ENCODE peak calls at places on chromosomes 7 and 10, in nine cellular contexts. H is GM06990, M is BJ, B is psoas muscle, W is fibroblast of the aortic adventitia, N is lower lobe of right lung, Z is tibial artery, S is fibroblast of lung, X is astrocyte of the spinal cord. F is an unnamed sample.

GRCh38 chr10:29271877-29272276 is 17.0 kb upstream of the LYZL1 start:
- DNase-seq in H (no peak), M (no peak), B (no peak), W (no peak), N (no peak), Z (no peak), S (no peak), X (no peak), F (no peak)

GRCh38 chr7:158256091-158256816 is 331.4 kb downstream of the PTPRN2 start:
- DNase-seq in H (no peak), M (no peak), B (peak; percentile 14), W (no peak), N (peak; percentile 25), Z (peak; percentile 46), S (no peak), X (no peak), F (no peak)

GRCh38 chr7:14009453-14010418 is 20.3 kb upstream of the ETV1 start:
- DNase-seq in H (no peak), M (no peak), B (no peak), W (no peak), N (no peak), Z (no peak), S (no peak), X (no peak), F (peak; percentile 19)

GRCh38 chr10:79150444-79150754 is 81.6 kb downstream of the ZMIZ1 start:
- DNase-seq in H (no peak), M (no peak), B (no peak), W (no peak), N (no peak), Z (no peak), S (no peak), X (no peak), F (no peak)

GRCh38 chr7:1618475-1618874 is 48.6 kb upstream of the PSMG3 start:
- DNase-seq in H (no peak), M (no peak), B (no peak), W (no peak), N (no peak), Z (no peak), S (no peak), X (no peak), F (no peak)

GRCh38 chr10:99784731-99785441 is 2.4 kb downstream of the ABCC2 start:
- DNase-seq in H (no peak), M (no peak), B (no peak), W (no peak), N (no peak), Z (no peak), S (peak; percentile 55), X (no peak), F (no peak)

GRCh38 chr7:45993621-45994020 is 72.5 kb upstream of the IGFBP3 start:
- DNase-seq in H (no peak), M (no peak), B (no peak), W (no peak), N (no peak), Z (no peak), S (no peak), X (no peak), F (no peak)

GRCh38 chr7:117403737-117404136 is 23.6 kb downstream of the ASZ1 start:
- DNase-seq in H (no peak), M (no peak), B (no peak), W (no peak), N (no peak), Z (no peak), S (no peak), X (no peak), F (no peak)

GRCh38 chr10:80856186-80856585 is 318.5 kb downstream of the SH2D4B start:
- DNase-seq in H (no peak), M (no peak), B (no peak), W (no peak), N (no peak), Z (no peak), S (no peak), X (no peak), F (no peak)

GRCh38 chr7:36391436-36392198 is 2.0 kb downstream of the ANLN start:
- DNase-seq in H (peak; percentile 30), M (no peak), B (no peak), W (no peak), N (no peak), Z (no peak), S (no peak), X (peak; percentile 37), F (peak; percentile 70)

GRCh38 chr7:155880721-155881120 is 68.5 kb upstream of the SHH start:
- DNase-seq in H (no peak), M (no peak), B (peak; percentile 7), W (no peak), N (no peak), Z (no peak), S (no peak), X (no peak), F (no peak)

GRCh38 chr7:151452680-151453325 is 12.9 kb upstream of the CRYGN start:
- DNase-seq in H (no peak), M (no peak), B (no peak), W (no peak), N (no peak), Z (no peak), S (no peak), X (no peak), F (no peak)

GRCh38 chr10:33040436-33040835 is 82.4 kb upstream of the ITGB1 start:
- DNase-seq in H (no peak), M (no peak), B (no peak), W (no peak), N (no peak), Z (no peak), S (no peak), X (no peak), F (no peak)

GRCh38 chr10:33039167-33039566 is 81.1 kb upstream of the ITGB1 start:
- DNase-seq in H (no peak), M (no peak), B (no peak), W (no peak), N (no peak), Z (no peak), S (peak; percentile 9), X (no peak), F (no peak)

GRCh38 chr10:33036670-33037069 is 78.6 kb upstream of the ITGB1 start:
- DNase-seq in H (no peak), M (no peak), B (no peak), W (no peak), N (no peak), Z (no peak), S (no peak), X (no peak), F (no peak)

GRCh38 chr10:33037726-33038125 is 79.7 kb upstream of the ITGB1 start:
- DNase-seq in H (no peak), M (no peak), B (no peak), W (no peak), N (no peak), Z (no peak), S (no peak), X (no peak), F (no peak)

DNA sequence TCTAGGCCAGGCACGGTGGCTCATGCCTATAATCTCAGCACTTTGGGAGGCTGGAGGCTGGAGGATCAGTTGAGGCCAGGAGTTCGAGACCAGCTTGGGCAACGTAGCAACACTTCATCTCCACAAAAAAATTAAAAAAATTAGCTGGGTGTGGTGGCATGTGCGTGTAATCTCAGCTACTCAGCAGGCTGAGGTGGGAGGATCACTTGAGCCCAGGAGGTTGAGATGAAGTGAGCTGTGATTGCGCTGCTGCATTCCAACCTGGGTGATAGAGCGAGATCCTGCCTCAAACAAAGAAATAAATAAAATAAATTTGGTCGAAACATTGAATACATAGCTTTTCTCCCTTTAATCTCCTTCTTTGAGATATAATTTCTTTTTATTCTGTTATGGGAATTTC is 80.6 kb upstream of the ITGB1 start:
- DNase-seq in H (no peak), M (no peak), B (no peak), W (no peak), N (no peak), Z (no peak), S (no peak), X (no peak), F (no peak)
- H3K4me3 ChIP-seq in H (no peak overlapping the region), M (no peak overlapping the region), B (no peak overlapping the region), W (no peak overlapping the region), N (no peak overlapping the region), Z (no peak overlapping the region), S (no peak overlapping the region), X (no peak overlapping the region), F (no peak overlapping the region)

DNA sequence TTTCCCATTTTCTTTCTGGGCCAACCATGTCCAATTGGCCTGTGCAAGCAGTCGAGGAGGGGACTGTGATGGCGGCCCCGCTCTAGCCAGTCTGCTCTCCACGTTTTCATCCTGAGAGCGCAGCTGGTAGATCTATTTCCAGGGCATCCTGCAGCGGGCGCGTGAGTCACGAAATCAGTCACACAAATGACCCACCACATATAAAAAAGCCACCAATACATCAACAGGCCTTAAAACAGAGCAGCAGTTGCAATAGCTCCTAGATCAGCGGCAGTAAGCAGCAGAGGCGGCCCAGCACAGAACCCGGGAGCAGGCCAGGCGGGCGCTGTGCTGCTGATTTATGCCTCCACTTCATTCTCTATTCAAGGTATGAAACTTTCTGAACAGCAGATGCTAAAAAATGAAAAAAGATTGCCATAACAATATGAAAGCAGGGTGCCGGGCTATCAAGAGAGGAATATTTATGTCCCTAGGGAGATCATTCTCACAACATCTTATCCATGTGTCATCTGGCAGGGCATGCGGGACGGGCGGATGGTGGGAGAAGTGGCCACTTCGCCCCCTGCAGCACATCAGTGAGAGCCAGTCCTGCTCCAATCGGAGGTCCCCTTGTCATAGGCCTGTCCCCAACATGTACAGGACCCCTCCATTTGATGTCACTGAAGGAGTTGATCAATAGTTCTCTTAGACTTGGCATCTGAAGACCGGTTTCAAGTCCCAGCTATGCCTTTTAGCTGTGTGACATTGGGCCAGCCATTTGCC is 98.0 kb upstream of the GPR26 start:
- DNase-seq in H (no peak), M (no peak), B (no peak), W (no peak), N (no peak), Z (no peak), S (no peak), X (no peak), F (no peak)
- TF ChIP-seq CTCF in H (no peak), M (no peak), B (no peak), W (no peak), N (no peak), Z (no peak), S (no peak), X (no peak), F (no peak)

GRCh38 chr10:22278441-22278782 is 37.8 kb upstream of the COMMD3 start:
- DNase-seq in H (no peak), M (no peak), B (no peak), W (no peak), N (no peak), Z (no peak), S (no peak), X (no peak), F (no peak)
- H3K4me3 ChIP-seq in H (no peak overlapping the region), M (no peak overlapping the region), B (no peak overlapping the region), W (no peak overlapping the region), N (no peak overlapping the region), Z (no peak overlapping the region), S (no peak overlapping the region), X (no peak overlapping the region), F (no peak overlapping the region)

DNA sequence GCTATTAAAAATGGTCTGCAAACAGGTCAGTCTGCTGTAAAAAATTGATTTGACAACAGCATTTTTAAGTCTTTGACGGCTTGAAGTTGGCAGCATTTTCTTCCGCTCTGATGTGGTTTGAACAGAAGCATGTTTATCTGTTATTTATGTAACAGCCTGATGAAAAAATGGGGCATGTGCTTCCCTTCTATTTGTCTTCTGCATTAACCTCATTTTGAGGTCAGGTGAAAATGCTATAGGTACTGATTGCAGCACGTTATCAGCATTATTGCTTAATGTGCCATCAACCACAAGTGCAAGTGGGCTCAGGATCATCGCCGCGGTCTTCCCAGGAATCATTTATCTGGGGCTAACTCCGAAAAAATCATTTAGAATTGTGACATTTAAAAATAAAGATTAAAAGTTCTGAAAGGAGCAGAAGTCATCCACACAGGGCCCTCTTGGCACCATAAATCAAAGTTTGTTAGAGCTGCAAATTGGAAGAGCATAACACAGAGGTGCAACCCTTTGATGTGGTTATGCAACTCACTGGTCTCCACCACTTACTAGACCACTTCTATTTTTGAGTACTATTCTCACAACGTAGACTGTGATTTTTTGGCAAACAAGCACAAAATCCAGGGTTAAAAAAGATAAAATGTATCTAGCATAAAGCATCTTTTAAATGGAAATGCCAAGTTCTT is 307.6 kb downstream of the MDFIC start:
- DNase-seq in H (no peak), M (no peak), B (no peak), W (no peak), N (no peak), Z (no peak), S (peak; percentile 96), X (peak; percentile 35), F (peak; percentile 56)
- TF ChIP-seq CTCF in H (no peak), M (no peak), B (no peak), W (no peak), N (no peak), Z (no peak), S (no peak), X (no peak), F (no peak)